ENCODE peak calls at places on chromosome 20, in ten cellular contexts. F, Q, A, S, M, B, U, P, C and L are unnamed samples.

GRCh38 chr20:24135786-24136185 is 147.2 kb upstream of the GGTLC1 start:
- DNase-seq in M (no peak), S (no peak), C (no peak), F (no peak), U (no peak), P (no peak), A (no peak), Q (no peak), B (no peak), L (no peak)

GRCh38 chr20:3115190-3116107 is 30.9 kb upstream of the AVP start:
- DNase-seq in B (peak; percentile 53), U (peak; percentile 69), P (peak; percentile 52), A (no peak), M (no peak), C (peak; percentile 56), Q (no peak), S (peak; percentile 52), F (no peak), L (no peak)

GRCh38 chr20:63219866-63220521 is 4.1 kb upstream of the YTHDF1 start:
- DNase-seq in B (no peak), F (no peak), U (no peak), C (no peak), M (no peak), S (no peak), Q (no peak), P (no peak), A (no peak), L (no peak)

GRCh38 chr20:56925696-56926101 is 296.6 kb downstream of the TFAP2C start:
- DNase-seq in M (no peak), P (peak; percentile 57), F (no peak), U (no peak), B (no peak), A (no peak), S (no peak), Q (no peak), C (no peak), L (no peak)

GRCh38 chr20:58650181-58650775 is 805 bp upstream of the STX16 start:
- DNase-seq in C (no peak), M (peak; percentile 45), S (no peak), B (peak; percentile 53), Q (peak; percentile 70), U (peak; percentile 35), P (peak; percentile 31), A (peak; percentile 25), F (peak; percentile 72), L (peak; percentile 52)

GRCh38 chr20:48750376-48750775 is 77.4 kb downstream of the PREX1 start:
- DNase-seq in M (no peak), C (no peak), A (no peak), P (no peak), S (no peak), Q (no peak), B (no peak), F (no peak), U (no peak), L (no peak)

GRCh38 chr20:17856024-17856564 is 112.5 kb downstream of the SNX5 start:
- DNase-seq in B (peak; percentile 55), A (no peak), F (peak; percentile 83), M (no peak), C (no peak), P (no peak), S (no peak), Q (peak; percentile 61), U (no peak), L (peak; percentile 91)

GRCh38 chr20:25059866-25060465 is 2.0 kb upstream of the ACSS1 start:
- DNase-seq in Q (peak; percentile 48), C (no peak), S (no peak), A (no peak), P (no peak), U (no peak), M (no peak), F (no peak), B (peak; percentile 22), L (no peak)

GRCh38 chr20:49633023-49633422 is 65.1 kb upstream of the PTGIS start:
- DNase-seq in A (no peak), B (no peak), U (no peak), S (no peak), P (no peak), Q (no peak), M (no peak), C (no peak), F (no peak), L (no peak)

GRCh38 chr20:25584905-25585704 is at the start of gene NINL:
- DNase-seq in F (peak; percentile 83), B (peak; percentile 62), Q (peak; percentile 80), C (peak; percentile 55), U (peak; percentile 77), P (peak; percentile 90), M (peak; percentile 65), A (peak; percentile 81), S (peak; percentile 38), L (peak; percentile 66)

GRCh38 chr20:59013031-59013951 is 5.9 kb upstream of the TUBB1 start:
- DNase-seq in F (no peak), U (no peak), A (no peak), B (no peak), C (no peak), M (no peak), P (peak; percentile 4), S (no peak), Q (no peak), L (no peak)

GRCh38 chr20:21027569-21027968 is 78.6 kb downstream of the LINC00237 start:
- DNase-seq in S (peak; percentile 56), M (no peak), A (no peak), Q (no peak), C (no peak), P (peak; percentile 42), B (no peak), F (no peak), U (no peak), L (no peak)
- TF ChIP-seq CTCF in S (peak; percentile 18), M (no peak), A (peak; percentile 47), Q (no peak), C (no peak), P (peak; percentile 37), B (no peak), F (no peak), U (no peak), L (no peak)

GRCh38 chr20:19808498-19808897 is 50.4 kb downstream of the RIN2 start:
- DNase-seq in P (no peak), F (no peak), C (peak; percentile 72), M (no peak), B (no peak), Q (no peak), A (no peak), U (no peak), S (no peak), L (no peak)

GRCh38 chr20:19811231-19811630 is 53.2 kb downstream of the RIN2 start:
- DNase-seq in S (no peak), B (no peak), F (no peak), C (no peak), Q (no peak), U (no peak), M (no peak), P (no peak), A (no peak), L (no peak)

GRCh38 chr20:19809487-19809886 is 51.4 kb downstream of the RIN2 start:
- DNase-seq in Q (peak; percentile 51), S (no peak), A (no peak), M (no peak), U (no peak), B (no peak), F (no peak), P (no peak), C (peak; percentile 25), L (no peak)

GRCh38 chr20:19806806-19807691 is 49.0 kb downstream of the RIN2 start:
- DNase-seq in A (no peak), Q (no peak), P (no peak), S (peak; percentile 87), F (no peak), B (no peak), U (peak; percentile 62), M (no peak), C (peak; percentile 54), L (no peak)

DNA sequence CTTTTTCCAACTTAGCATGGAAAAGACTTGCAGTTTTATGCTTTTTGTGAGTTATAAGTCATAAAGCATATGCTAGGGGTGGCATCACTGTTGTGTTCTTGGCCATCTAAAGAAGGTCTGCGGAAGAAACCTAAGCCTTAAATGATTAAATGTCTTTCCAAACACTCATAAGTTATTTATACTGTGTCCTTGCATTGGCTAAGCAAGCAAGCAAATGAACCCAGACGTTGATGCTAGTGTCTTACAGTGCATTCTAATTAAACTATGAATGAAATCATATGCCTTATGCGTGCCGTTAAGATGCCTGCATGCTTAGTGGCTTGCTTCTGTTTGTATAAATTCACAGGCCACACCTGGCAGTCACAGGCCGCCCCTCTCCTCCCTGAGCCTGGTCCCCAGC is 49.8 kb downstream of the RIN2 start:
- DNase-seq in C (no peak), M (no peak), Q (no peak), B (no peak), A (no peak), U (no peak), P (no peak), F (no peak), S (no peak), L (no peak)
- TF ChIP-seq CTCF in C (no peak), M (no peak), Q (no peak), B (no peak), A (no peak), U (no peak), P (no peak), F (no peak), S (no peak), L (no peak)

DNA sequence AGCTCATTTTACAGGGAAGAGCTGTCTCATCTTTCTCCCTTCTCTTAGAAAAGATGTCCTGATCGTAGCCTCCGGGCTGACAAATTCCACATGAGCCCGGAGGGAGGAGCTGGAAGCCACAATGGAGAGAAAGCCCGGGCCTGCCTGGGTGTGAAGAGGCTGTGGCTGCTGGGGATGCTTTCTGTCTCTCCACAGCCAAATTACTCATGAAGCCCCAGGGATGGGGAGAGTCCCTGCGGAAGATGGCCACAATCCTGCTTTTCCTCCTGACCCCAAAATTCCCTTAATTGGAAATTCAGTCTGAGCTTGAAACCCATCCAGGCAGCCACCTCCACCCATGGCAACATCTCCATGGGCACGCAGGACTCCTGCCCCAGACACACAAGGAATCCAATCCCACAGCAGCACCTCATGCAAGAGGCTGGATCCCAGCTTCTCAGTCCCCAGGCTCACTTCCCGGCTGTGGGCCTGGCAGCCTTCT is 32.4 kb downstream of the JPH2 start:
- DNase-seq in S (peak; percentile 30), M (no peak), A (no peak), P (no peak), Q (no peak), B (peak; percentile 24), C (no peak), F (no peak), U (no peak), L (no peak)
- TF ChIP-seq CTCF in S (no peak), M (no peak), A (no peak), P (no peak), Q (no peak), B (no peak), C (peak; percentile 8), F (no peak), U (no peak), L (no peak)

DNA sequence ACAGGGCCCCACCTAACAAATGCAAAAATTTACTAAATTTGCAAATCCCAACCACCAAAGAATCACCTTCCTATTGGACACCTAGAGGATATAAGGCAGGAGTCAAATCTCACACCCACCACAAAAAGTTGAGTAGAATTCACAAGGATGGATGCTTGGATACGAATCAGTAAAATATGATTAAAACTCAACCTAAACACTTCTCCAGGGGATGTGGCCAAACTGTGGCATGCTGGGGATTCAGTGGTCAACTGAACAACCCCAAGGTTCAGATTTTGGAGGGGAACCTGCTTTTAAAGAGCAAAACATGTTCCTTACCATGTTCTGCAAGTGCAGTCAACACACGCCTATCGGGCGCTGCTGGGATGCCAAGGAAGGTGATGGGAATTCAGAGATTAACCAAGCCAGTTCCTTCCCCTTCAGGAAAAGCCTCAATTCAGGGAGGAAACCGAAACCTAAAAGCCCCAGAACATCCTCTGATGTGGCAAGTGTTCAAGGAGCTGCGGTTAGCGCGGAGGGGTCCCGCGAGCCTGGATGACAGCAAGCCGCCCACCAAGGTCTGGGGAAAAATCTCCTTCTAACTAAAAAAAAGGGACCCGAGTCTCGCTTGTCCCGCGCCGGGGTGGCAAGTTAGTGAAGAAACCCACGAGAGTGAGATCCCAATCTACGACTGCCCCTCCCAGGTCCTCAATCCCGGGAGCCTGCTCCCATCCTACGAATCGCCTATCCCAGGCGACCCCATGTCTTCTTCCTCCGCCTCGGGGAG is 893 bp downstream of the SAMHD1 start:
- DNase-seq in P (peak; percentile 17), U (peak; percentile 52), Q (no peak), A (no peak), M (peak; percentile 47), F (no peak), B (no peak), S (peak; percentile 44), C (no peak), L (peak; percentile 45)
- TF ChIP-seq CTCF in P (no peak), U (no peak), Q (no peak), A (no peak), M (no peak), F (no peak), B (no peak), S (peak; percentile 3), C (no peak), L (no peak)